ENCODE peak calls at places on chromosomes 7 and 10, in five cellular contexts. K, U, R, B and T are unnamed samples.

GRCh38 chr10:123227706-123228105 is 73.5 kb downstream of the BUB3 start:
- DNase-seq in B (no peak), K (no peak), U (no peak), R (no peak), T (no peak)

GRCh38 chr7:30028749-30029635 is 780 bp downstream of the PLEKHA8 start:
- DNase-seq in R (no peak), B (peak; percentile 33), U (peak; percentile 48), K (peak; percentile 63), T (peak; percentile 46)

GRCh38 chr7:116145245-116145852 is 65.0 kb upstream of the TES start:
- DNase-seq in K (peak; percentile 19), U (peak; percentile 5), R (no peak), B (peak; percentile 90), T (peak; percentile 8)

GRCh38 chr10:62433181-62433692 is 59.1 kb downstream of the ZNF365 start:
- DNase-seq in U (peak; percentile 33), B (no peak), K (peak; percentile 42), R (no peak), T (peak; percentile 24)

GRCh38 chr10:51348622-51349021 is 274.3 kb downstream of the PRKG1 start:
- DNase-seq in R (no peak), U (no peak), K (no peak), B (no peak), T (no peak)

GRCh38 chr7:156943091-156944041 is 6.1 kb upstream of the NOM1 start:
- DNase-seq in K (no peak), U (no peak), R (no peak), B (no peak), T (no peak)

GRCh38 chr7:98051118-98051744 is 55.4 kb upstream of the LMTK2 start:
- DNase-seq in U (no peak), R (no peak), B (peak; percentile 27), K (peak; percentile 28), T (peak; percentile 31)

GRCh38 chr10:21002097-21002878 is 105.2 kb upstream of the NEBL start:
- DNase-seq in B (no peak), K (no peak), R (no peak), U (no peak), T (no peak)

GRCh38 chr10:103685880-103686669 is 169.3 kb downstream of the SH3PXD2A start:
- DNase-seq in R (peak; percentile 91), K (peak; percentile 86), U (peak; percentile 86), B (peak; percentile 76), T (peak; percentile 87)

GRCh38 chr10:95233377-95234034 is 39.5 kb downstream of the ACSM6 start:
- DNase-seq in U (no peak), B (no peak), R (no peak), K (no peak), T (no peak)

GRCh38 chr7:70681111-70681846 is 450.7 kb upstream of the GALNT17 start:
- DNase-seq in R (no peak), U (no peak), K (no peak), B (no peak), T (no peak)

GRCh38 chr10:70582793-70583700 is 19.5 kb downstream of the PRF1 start:
- DNase-seq in R (no peak), B (no peak), K (no peak), U (no peak), T (no peak)

GRCh38 chr7:74404388-74404700 is 49.4 kb upstream of the GTF2IRD1 start:
- DNase-seq in R (no peak), B (no peak), U (no peak), K (no peak), T (no peak)

GRCh38 chr7:25775570-25775969 is 376.4 kb upstream of the NFE2L3 start:
- DNase-seq in U (no peak), R (no peak), K (no peak), B (no peak), T (no peak)

GRCh38 chr7:123763191-123763661 is 14.4 kb upstream of the WASL start:
- DNase-seq in R (peak; percentile 72), K (no peak), U (no peak), B (no peak), T (no peak)

DNA sequence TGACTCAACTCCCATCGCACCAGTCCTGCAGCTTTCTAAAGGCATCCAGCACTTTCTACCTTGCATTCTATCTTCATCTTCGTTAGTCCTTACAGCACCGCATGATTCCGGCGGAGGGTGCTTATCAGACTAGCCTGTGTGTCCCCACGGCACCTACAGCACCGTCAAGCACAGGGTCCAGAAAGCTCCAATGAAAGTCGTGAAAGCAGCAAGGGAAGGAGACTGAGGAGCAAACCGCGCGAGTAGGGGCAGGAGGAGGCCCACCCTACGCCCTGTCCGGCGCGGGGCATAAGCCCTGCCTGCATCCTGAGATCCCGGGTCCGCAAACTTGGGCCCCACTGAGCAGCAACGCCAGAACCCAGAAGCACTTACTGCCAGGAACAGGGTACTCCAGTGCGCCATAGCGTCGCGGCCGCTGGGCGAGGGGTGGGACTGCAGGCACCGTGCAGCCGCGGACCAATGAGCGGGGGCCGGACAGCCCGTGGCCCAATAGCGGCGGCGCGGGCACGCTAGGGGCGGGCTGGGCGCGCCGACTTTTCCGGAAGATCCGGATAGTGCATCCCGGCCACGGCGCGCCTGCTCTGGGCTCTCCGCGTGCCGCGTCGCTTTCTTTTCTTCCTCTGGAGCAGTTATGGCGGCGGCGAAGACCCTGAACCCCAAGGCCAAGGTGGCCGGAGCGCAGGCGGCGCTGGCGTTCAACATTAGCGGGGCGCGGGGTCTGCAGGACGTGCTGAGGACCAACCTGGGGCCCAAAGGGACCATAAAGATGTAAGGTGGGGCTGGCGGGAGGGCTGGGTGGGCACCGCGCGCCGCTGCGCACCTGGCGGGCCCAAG is 122.1 kb upstream of the VKORC1L1 start:
- DNase-seq in U (peak; percentile 96), R (peak; percentile 98), K (peak; percentile 96), B (peak; percentile 89), T (peak; percentile 95)
- TF ChIP-seq CTCF in U (no peak), R (peak; percentile 39), K (no peak), B (no peak), T (no peak)

GRCh38 chr10:132184816-132185593 is 1.7 kb upstream of the DPYSL4 start:
- DNase-seq in R (peak; percentile 63), K (no peak), U (no peak), B (no peak), T (no peak)

GRCh38 chr10:132187421-132188138 is 832 bp downstream of the DPYSL4 start:
- DNase-seq in U (no peak), R (no peak), B (no peak), K (no peak), T (no peak)

GRCh38 chr10:132185601-132186487 is 904 bp upstream of the DPYSL4 start:
- DNase-seq in K (no peak), B (no peak), U (no peak), R (no peak), T (no peak)

GRCh38 chr10:132188331-132188730 is 1.6 kb downstream of the DPYSL4 start:
- DNase-seq in R (no peak), K (no peak), U (no peak), B (no peak), T (no peak)

DNA sequence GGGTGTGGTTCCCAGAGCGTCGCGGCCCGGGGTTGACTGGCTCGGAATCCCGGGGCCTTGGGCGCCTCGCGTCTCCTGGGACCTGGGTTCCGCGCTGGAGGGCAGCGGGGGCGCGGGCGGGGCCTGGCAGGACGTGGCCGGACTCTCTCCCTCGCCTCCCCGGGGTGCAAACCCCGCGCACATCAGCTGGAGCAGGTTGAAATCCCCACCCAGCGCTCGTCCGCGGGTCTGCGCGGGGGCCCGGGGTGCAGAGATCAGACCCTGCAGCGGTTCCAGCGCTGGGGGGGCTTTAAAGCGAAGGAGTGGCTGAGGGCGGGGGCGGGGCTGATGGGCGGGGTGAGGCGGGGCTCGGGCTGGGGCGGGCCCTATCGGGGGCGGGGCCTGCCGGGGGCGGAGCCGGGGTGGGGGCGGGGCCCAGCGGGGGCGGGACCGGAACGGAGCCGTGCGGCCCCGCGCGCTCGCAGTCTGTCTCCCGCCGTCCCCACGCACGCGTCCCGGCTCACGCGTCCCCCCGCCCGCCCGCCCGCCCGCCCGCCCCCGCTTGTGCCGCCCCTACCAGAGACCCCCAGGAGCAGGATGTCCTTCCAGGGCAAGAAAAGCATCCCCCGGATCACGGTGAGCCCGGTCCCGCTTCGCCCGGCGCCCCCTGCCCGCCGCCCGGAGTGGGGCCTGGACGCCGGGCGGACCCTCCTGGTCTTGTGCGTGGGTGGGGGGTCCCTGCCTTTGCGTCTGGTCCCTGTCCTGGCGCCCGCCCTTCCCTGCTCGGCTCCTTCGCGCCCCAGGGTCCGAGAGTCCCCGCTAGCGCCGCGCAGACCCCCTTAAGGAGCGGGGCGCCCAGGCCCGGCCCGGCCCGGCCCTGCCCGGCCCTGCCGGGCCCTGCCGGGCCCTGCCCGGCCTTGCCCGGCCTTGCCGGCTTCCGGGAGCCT is at the start of gene DPYSL4:
- DNase-seq in U (peak; percentile 66), K (peak; percentile 91), R (no peak), B (no peak), T (peak; percentile 90)
- TF ChIP-seq CTCF in U (no peak), K (no peak), R (no peak), B (no peak), T (no peak)

GRCh38 chr10:133115981-133116380 is 28.3 kb downstream of the ADGRA1 start:
- DNase-seq in U (no peak), K (no peak), B (no peak), R (peak; percentile 41), T (no peak)
- TF ChIP-seq CTCF in U (no peak), K (no peak), B (no peak), R (no peak), T (no peak)

DNA sequence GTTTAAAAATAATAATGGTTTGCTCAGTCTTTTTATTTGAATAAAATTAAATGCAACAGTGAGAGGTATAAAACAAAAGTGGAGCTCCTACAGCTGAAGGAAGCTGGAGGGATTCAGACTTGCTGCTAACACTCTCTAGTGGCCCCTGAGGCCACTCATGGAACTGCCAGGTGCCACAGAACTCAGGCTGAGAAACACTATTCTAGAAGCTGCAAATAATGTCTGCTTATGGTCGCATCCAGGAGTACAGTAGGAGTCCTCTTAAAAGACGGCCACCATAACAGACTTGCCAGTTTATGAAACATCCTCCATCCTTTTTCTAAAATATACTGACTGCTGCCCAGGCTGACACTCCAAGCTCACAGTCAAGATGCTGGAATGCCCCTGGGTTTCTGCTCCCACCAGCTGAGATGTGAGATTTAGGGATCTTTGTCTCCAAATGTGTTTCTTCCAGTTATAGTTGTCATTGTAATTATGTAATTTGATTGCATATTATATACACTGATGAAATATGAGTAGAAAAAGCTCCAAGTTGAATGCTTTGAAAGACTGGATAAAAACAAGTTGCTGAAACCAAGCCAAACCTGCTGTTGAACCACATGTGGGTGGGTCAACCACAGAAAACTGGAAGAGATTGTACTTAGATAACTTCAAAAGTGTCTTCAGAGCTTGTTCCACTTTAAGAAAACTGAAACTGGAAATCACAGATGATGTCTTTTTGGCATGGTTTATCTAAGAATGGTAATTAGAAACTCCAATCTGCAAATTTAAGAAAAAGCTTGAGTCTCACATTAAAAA is 213.7 kb upstream of the AOAH start:
- DNase-seq in U (no peak), K (no peak), R (no peak), B (peak; percentile 77), T (no peak)
- TF ChIP-seq CTCF in U (no peak), K (no peak), R (no peak), B (peak; percentile 88), T (no peak)

GRCh38 chr7:124781907-124782306 is 16.3 kb upstream of the GPR37 start:
- DNase-seq in R (no peak), U (no peak), B (no peak), K (no peak), T (no peak)

GRCh38 chr7:124784879-124785818 is 19.6 kb upstream of the GPR37 start:
- DNase-seq in K (peak; percentile 35), B (peak; percentile 20), R (no peak), U (peak; percentile 49), T (peak; percentile 46)

GRCh38 chr7:124782335-124782734 is 16.7 kb upstream of the GPR37 start:
- DNase-seq in B (no peak), K (no peak), U (no peak), R (no peak), T (no peak)

GRCh38 chr7:124781418-124781817 is 15.8 kb upstream of the GPR37 start:
- DNase-seq in U (no peak), K (no peak), B (no peak), R (no peak), T (no peak)

GRCh38 chr7:124783271-124783670 is 17.7 kb upstream of the GPR37 start:
- DNase-seq in B (no peak), K (no peak), U (no peak), R (no peak), T (no peak)
- TF ChIP-seq CTCF in B (no peak), K (no peak), U (no peak), R (no peak), T (no peak)